ENCODE peak calls at places on chromosome 12, in four cellular contexts. A, X, G and Z are unnamed samples.

GRCh38 chr12:56630180-56630632 is at the start of gene BAZ2A:
- DNase-seq in A (peak; percentile 82), X (peak; percentile 80), G (peak; percentile 83), Z (peak; percentile 88)

GRCh38 chr12:57239587-57240068 is 10.1 kb downstream of the SHMT2 start:
- DNase-seq in A (no peak), X (peak; percentile 73), G (no peak), Z (no peak)

GRCh38 chr12:704516-705242 is 41.4 kb upstream of the NINJ2 start:
- DNase-seq in A (no peak), X (no peak), G (no peak), Z (no peak)

GRCh38 chr12:98408681-98409080 is 106.7 kb upstream of the TMPO start:
- DNase-seq in A (no peak), X (no peak), G (no peak), Z (peak; percentile 28)

GRCh38 chr12:21026302-21026701 is 104.7 kb upstream of the SLCO1B1 start:
- DNase-seq in A (peak; percentile 78), X (no peak), G (no peak), Z (no peak)

GRCh38 chr12:81332054-81332453 is 254.2 kb downstream of the ACSS3 start:
- DNase-seq in A (no peak), X (no peak), G (no peak), Z (no peak)

GRCh38 chr12:55906056-55906455 is 21.6 kb downstream of the PYM1 start:
- DNase-seq in A (no peak), X (no peak), G (no peak), Z (no peak)

GRCh38 chr12:47904647-47905312 is at the start of gene VDR:
- DNase-seq in A (peak; percentile 86), X (peak; percentile 56), G (peak; percentile 47), Z (peak; percentile 51)

GRCh38 chr12:46268349-46268616 is 560 bp downstream of the SLC38A1 start:
- DNase-seq in A (no peak), X (no peak), G (peak; percentile 16), Z (no peak)

GRCh38 chr12:40224439-40225291 is at the start of gene LRRK2:
- DNase-seq in A (no peak), X (peak; percentile 54), G (peak; percentile 56), Z (peak; percentile 11)

GRCh38 chr12:69284131-69284530 is 44.8 kb downstream of the CPSF6 start:
- DNase-seq in A (peak; percentile 86), X (peak; percentile 57), G (no peak), Z (peak; percentile 83)